ENCODE peak calls at places on chromosomes 6 and 20, in eight cellular contexts. Y is Calu3; F is islet precursor cell; M is stimulated activated CD8-positive, alpha-beta memory T cell treated with anti-CD3 and anti-CD28 coated beads, Interleukin-2, amount 100 ng/mL, for 1 hour; O is posterior cingulate gyrus; C is amniotic stem cell; G is stimulated activated CD4-positive, alpha-beta T cell treated with anti-CD3 and anti-CD28 coated beads, TNF-alpha, amount 100 ng/mL, for 24 hours; X is activated T-cell treated with anti-CD3 and anti-CD28 coated beads for 1 hour. B is an unnamed sample.

GRCh38 chr6:33851959-33852358 is 48.2 kb upstream of the MLN start:
- DNase-seq in Y (peak), F (peak), M (no peak), O (no peak), C (no peak), G (no peak), X (no peak), B (no peak)

GRCh38 chr6:26156105-26156849 is 69.0 kb downstream of the HFE start:
- DNase-seq in Y (peak), F (peak), M (peak), O (peak), C (peak), G (peak), X (peak), B (peak)

GRCh38 chr20:48584391-48585249 is 243.2 kb downstream of the PREX1 start:
- DNase-seq in Y (no peak), F (no peak), M (no peak), O (no peak), C (no peak), G (no peak), X (no peak), B (no peak)

GRCh38 chr6:20403080-20403765 is 1.5 kb downstream of the E2F3 start:
- DNase-seq in Y (peak), F (peak), M (peak), O (peak), C (peak), G (peak), X (peak), B (peak)

GRCh38 chr6:126094411-126094810 is 108.1 kb downstream of the TRMT11 start:
- DNase-seq in Y (no peak), F (no peak), M (no peak), O (no peak), C (no peak), G (no peak), X (no peak), B (no peak)

GRCh38 chr6:73515204-73516101 is 5.4 kb downstream of the EEF1A1 start:
- DNase-seq in Y (peak), F (peak), M (no peak), O (peak), C (peak), G (no peak), X (peak), B (no peak)

GRCh38 chr20:1822564-1823420 is 72.4 kb upstream of the SIRPA start:
- DNase-seq in Y (no peak), F (peak), M (no peak), O (no peak), C (no peak), G (no peak), X (no peak), B (no peak)

GRCh38 chr6:149254241-149254640 is 63.3 kb upstream of the TAB2 start:
- DNase-seq in Y (no peak), F (no peak), M (no peak), O (no peak), C (no peak), G (no peak), X (no peak), B (no peak)

GRCh38 chr20:19911810-19912382 is 105.3 kb upstream of the NAA20 start:
- DNase-seq in Y (no peak), F (no peak), M (no peak), O (no peak), C (no peak), G (no peak), X (no peak), B (no peak)